ENCODE peak calls at places on chromosomes 2 and 18, in eight cellular contexts. One of them, this sample, is unnamed.

GRCh38 chr2:134670955-134671354 is 47.8 kb downstream of the TMEM163 start:
- DNase-seq in left ventricle myocardium superior: peak; percentile 58
- DNase-seq in HT-29: no peak
- DNase-seq in tibial artery: no peak
- DNase-seq in stimulated activated CD4-positive, alpha-beta T cell treated with anti-CD3 and anti-CD28 coated beads, Interleukin-15, amount 100 ng/mL, for 24 hours: no peak
- DNase-seq in A172: no peak
- DNase-seq in cardiac fibroblast: no peak
- DNase-seq in endothelial cell of umbilical vein: no peak
- DNase-seq in this sample: no peak

GRCh38 chr2:137155351-137156104 is 390.2 kb downstream of the THSD7B start:
- DNase-seq in A172: peak; percentile 21
- DNase-seq in tibial artery: no peak
- DNase-seq in HT-29: peak; percentile 16
- DNase-seq in endothelial cell of umbilical vein: no peak
- DNase-seq in left ventricle myocardium superior: no peak
- DNase-seq in stimulated activated CD4-positive, alpha-beta T cell treated with anti-CD3 and anti-CD28 coated beads, Interleukin-15, amount 100 ng/mL, for 24 hours: no peak
- DNase-seq in cardiac fibroblast: peak; percentile 3
- DNase-seq in this sample: no peak

GRCh38 chr2:170972508-170973224 is 43.6 kb downstream of the GORASP2 start:
- DNase-seq in endothelial cell of umbilical vein: no peak
- DNase-seq in HT-29: peak; percentile 59
- DNase-seq in A172: no peak
- DNase-seq in cardiac fibroblast: no peak
- DNase-seq in left ventricle myocardium superior: no peak
- DNase-seq in tibial artery: no peak
- DNase-seq in stimulated activated CD4-positive, alpha-beta T cell treated with anti-CD3 and anti-CD28 coated beads, Interleukin-15, amount 100 ng/mL, for 24 hours: no peak
- DNase-seq in this sample: no peak

GRCh38 chr18:3669376-3669775 is 219.4 kb downstream of the TGIF1 start:
- DNase-seq in tibial artery: no peak
- DNase-seq in cardiac fibroblast: no peak
- DNase-seq in endothelial cell of umbilical vein: no peak
- DNase-seq in A172: no peak
- DNase-seq in stimulated activated CD4-positive, alpha-beta T cell treated with anti-CD3 and anti-CD28 coated beads, Interleukin-15, amount 100 ng/mL, for 24 hours: no peak
- DNase-seq in left ventricle myocardium superior: no peak
- DNase-seq in HT-29: no peak
- DNase-seq in this sample: no peak

GRCh38 chr2:148876190-148876588 is 1.2 kb downstream of the KIF5C start:
- DNase-seq in stimulated activated CD4-positive, alpha-beta T cell treated with anti-CD3 and anti-CD28 coated beads, Interleukin-15, amount 100 ng/mL, for 24 hours: peak; percentile 37
- DNase-seq in left ventricle myocardium superior: no peak
- DNase-seq in HT-29: no peak
- DNase-seq in endothelial cell of umbilical vein: no peak
- DNase-seq in cardiac fibroblast: no peak
- DNase-seq in tibial artery: no peak
- DNase-seq in A172: no peak
- DNase-seq in this sample: no peak

GRCh38 chr2:128732976-128733431 is 414.3 kb upstream of the HS6ST1 start:
- DNase-seq in endothelial cell of umbilical vein: no peak
- DNase-seq in tibial artery: no peak
- DNase-seq in HT-29: no peak
- DNase-seq in cardiac fibroblast: peak; percentile 99
- DNase-seq in left ventricle myocardium superior: no peak
- DNase-seq in A172: no peak
- DNase-seq in stimulated activated CD4-positive, alpha-beta T cell treated with anti-CD3 and anti-CD28 coated beads, Interleukin-15, amount 100 ng/mL, for 24 hours: no peak
- DNase-seq in this sample: no peak

GRCh38 chr2:67600946-67601345 is 203.8 kb downstream of the ETAA1 start:
- DNase-seq in tibial artery: no peak
- DNase-seq in endothelial cell of umbilical vein: peak; percentile 32
- DNase-seq in stimulated activated CD4-positive, alpha-beta T cell treated with anti-CD3 and anti-CD28 coated beads, Interleukin-15, amount 100 ng/mL, for 24 hours: no peak
- DNase-seq in HT-29: peak; percentile 13
- DNase-seq in left ventricle myocardium superior: no peak
- DNase-seq in cardiac fibroblast: peak; percentile 76
- DNase-seq in A172: peak; percentile 82
- DNase-seq in this sample: no peak

GRCh38 chr2:174914894-174915760 is 90.1 kb downstream of the CHN1 start:
- DNase-seq in stimulated activated CD4-positive, alpha-beta T cell treated with anti-CD3 and anti-CD28 coated beads, Interleukin-15, amount 100 ng/mL, for 24 hours: no peak
- DNase-seq in HT-29: no peak
- DNase-seq in tibial artery: no peak
- DNase-seq in endothelial cell of umbilical vein: peak; percentile 45
- DNase-seq in A172: no peak
- DNase-seq in cardiac fibroblast: peak; percentile 84
- DNase-seq in left ventricle myocardium superior: peak; percentile 74
- DNase-seq in this sample: no peak

GRCh38 chr2:99342536-99342935 is 5.3 kb downstream of the EIF5B start:
- DNase-seq in stimulated activated CD4-positive, alpha-beta T cell treated with anti-CD3 and anti-CD28 coated beads, Interleukin-15, amount 100 ng/mL, for 24 hours: no peak
- DNase-seq in left ventricle myocardium superior: no peak
- DNase-seq in cardiac fibroblast: no peak
- DNase-seq in tibial artery: no peak
- DNase-seq in HT-29: no peak
- DNase-seq in endothelial cell of umbilical vein: no peak
- DNase-seq in A172: no peak
- DNase-seq in this sample: no peak

GRCh38 chr2:48148841-48149240 is 242.5 kb upstream of the FBXO11 start:
- DNase-seq in cardiac fibroblast: no peak
- DNase-seq in HT-29: no peak
- DNase-seq in endothelial cell of umbilical vein: no peak
- DNase-seq in A172: no peak
- DNase-seq in tibial artery: no peak
- DNase-seq in left ventricle myocardium superior: no peak
- DNase-seq in stimulated activated CD4-positive, alpha-beta T cell treated with anti-CD3 and anti-CD28 coated beads, Interleukin-15, amount 100 ng/mL, for 24 hours: no peak
- DNase-seq in this sample: no peak

GRCh38 chr2:181354626-181355025 is 102.6 kb upstream of the ITGA4 start:
- DNase-seq in cardiac fibroblast: peak; percentile 78
- DNase-seq in stimulated activated CD4-positive, alpha-beta T cell treated with anti-CD3 and anti-CD28 coated beads, Interleukin-15, amount 100 ng/mL, for 24 hours: no peak
- DNase-seq in tibial artery: no peak
- DNase-seq in left ventricle myocardium superior: no peak
- DNase-seq in HT-29: no peak
- DNase-seq in A172: peak; percentile 21
- DNase-seq in endothelial cell of umbilical vein: no peak
- DNase-seq in this sample: no peak

GRCh38 chr2:190335225-190335559 is 8.2 kb upstream of the INPP1 start:
- DNase-seq in cardiac fibroblast: no peak
- DNase-seq in left ventricle myocardium superior: no peak
- DNase-seq in endothelial cell of umbilical vein: no peak
- DNase-seq in A172: no peak
- DNase-seq in stimulated activated CD4-positive, alpha-beta T cell treated with anti-CD3 and anti-CD28 coated beads, Interleukin-15, amount 100 ng/mL, for 24 hours: no peak
- DNase-seq in HT-29: peak; percentile 46
- DNase-seq in tibial artery: no peak
- DNase-seq in this sample: no peak

GRCh38 chr2:116317111-116317510 is 1497.4 kb upstream of the DDX18 start:
- DNase-seq in tibial artery: no peak
- DNase-seq in stimulated activated CD4-positive, alpha-beta T cell treated with anti-CD3 and anti-CD28 coated beads, Interleukin-15, amount 100 ng/mL, for 24 hours: no peak
- DNase-seq in endothelial cell of umbilical vein: no peak
- DNase-seq in A172: no peak
- DNase-seq in cardiac fibroblast: no peak
- DNase-seq in left ventricle myocardium superior: no peak
- DNase-seq in HT-29: no peak
- DNase-seq in this sample: no peak

GRCh38 chr2:82599021-82599420 is 1860.1 kb downstream of the SUCLG1 start:
- DNase-seq in endothelial cell of umbilical vein: no peak
- DNase-seq in stimulated activated CD4-positive, alpha-beta T cell treated with anti-CD3 and anti-CD28 coated beads, Interleukin-15, amount 100 ng/mL, for 24 hours: no peak
- DNase-seq in tibial artery: no peak
- DNase-seq in A172: no peak
- DNase-seq in cardiac fibroblast: no peak
- DNase-seq in HT-29: no peak
- DNase-seq in left ventricle myocardium superior: no peak
- DNase-seq in this sample: no peak

GRCh38 chr2:149019768-149020167 is 18.7 kb upstream of the LYPD6B start:
- DNase-seq in tibial artery: no peak
- DNase-seq in left ventricle myocardium superior: no peak
- DNase-seq in HT-29: no peak
- DNase-seq in endothelial cell of umbilical vein: no peak
- DNase-seq in A172: no peak
- DNase-seq in cardiac fibroblast: no peak
- DNase-seq in stimulated activated CD4-positive, alpha-beta T cell treated with anti-CD3 and anti-CD28 coated beads, Interleukin-15, amount 100 ng/mL, for 24 hours: no peak
- DNase-seq in this sample: no peak

GRCh38 chr2:58984731-58985130 is 743.6 kb upstream of the FANCL start:
- DNase-seq in tibial artery: no peak
- DNase-seq in stimulated activated CD4-positive, alpha-beta T cell treated with anti-CD3 and anti-CD28 coated beads, Interleukin-15, amount 100 ng/mL, for 24 hours: no peak
- DNase-seq in HT-29: no peak
- DNase-seq in endothelial cell of umbilical vein: no peak
- DNase-seq in left ventricle myocardium superior: no peak
- DNase-seq in cardiac fibroblast: no peak
- DNase-seq in A172: peak; percentile 8
- DNase-seq in this sample: no peak

GRCh38 chr2:169978402-169979017 is 151.3 kb downstream of the UBR3 start:
- DNase-seq in left ventricle myocardium superior: no peak
- DNase-seq in tibial artery: no peak
- DNase-seq in endothelial cell of umbilical vein: no peak
- DNase-seq in A172: no peak
- DNase-seq in cardiac fibroblast: no peak
- DNase-seq in HT-29: no peak
- DNase-seq in stimulated activated CD4-positive, alpha-beta T cell treated with anti-CD3 and anti-CD28 coated beads, Interleukin-15, amount 100 ng/mL, for 24 hours: no peak
- DNase-seq in this sample: no peak

GRCh38 chr2:184560603-184561002 is 37.7 kb upstream of the ZNF804A start:
- DNase-seq in endothelial cell of umbilical vein: no peak
- DNase-seq in cardiac fibroblast: no peak
- DNase-seq in HT-29: no peak
- DNase-seq in left ventricle myocardium superior: no peak
- DNase-seq in A172: no peak
- DNase-seq in tibial artery: peak; percentile 59
- DNase-seq in stimulated activated CD4-positive, alpha-beta T cell treated with anti-CD3 and anti-CD28 coated beads, Interleukin-15, amount 100 ng/mL, for 24 hours: no peak
- DNase-seq in this sample: no peak

GRCh38 chr2:68921646-68922045 is 31.0 kb downstream of the GKN2 start:
- DNase-seq in HT-29: no peak
- DNase-seq in tibial artery: no peak
- DNase-seq in cardiac fibroblast: no peak
- DNase-seq in A172: peak; percentile 45
- DNase-seq in endothelial cell of umbilical vein: no peak
- DNase-seq in stimulated activated CD4-positive, alpha-beta T cell treated with anti-CD3 and anti-CD28 coated beads, Interleukin-15, amount 100 ng/mL, for 24 hours: no peak
- DNase-seq in left ventricle myocardium superior: no peak
- DNase-seq in this sample: no peak

GRCh38 chr2:239947361-239948045 is 77.6 kb downstream of the NDUFA10 start:
- DNase-seq in A172: no peak
- DNase-seq in endothelial cell of umbilical vein: no peak
- DNase-seq in stimulated activated CD4-positive, alpha-beta T cell treated with anti-CD3 and anti-CD28 coated beads, Interleukin-15, amount 100 ng/mL, for 24 hours: no peak
- DNase-seq in cardiac fibroblast: no peak
- DNase-seq in tibial artery: peak; percentile 54
- DNase-seq in HT-29: no peak
- DNase-seq in left ventricle myocardium superior: no peak
- DNase-seq in this sample: peak; percentile 49

GRCh38 chr2:168852487-168852886 is 37.7 kb downstream of the SPC25 start:
- DNase-seq in HT-29: no peak
- DNase-seq in cardiac fibroblast: no peak
- DNase-seq in tibial artery: no peak
- DNase-seq in stimulated activated CD4-positive, alpha-beta T cell treated with anti-CD3 and anti-CD28 coated beads, Interleukin-15, amount 100 ng/mL, for 24 hours: no peak
- DNase-seq in endothelial cell of umbilical vein: no peak
- DNase-seq in left ventricle myocardium superior: no peak
- DNase-seq in A172: no peak
- DNase-seq in this sample: no peak

GRCh38 chr2:218021536-218022071 is 18.8 kb upstream of the TNS1 start:
- DNase-seq in stimulated activated CD4-positive, alpha-beta T cell treated with anti-CD3 and anti-CD28 coated beads, Interleukin-15, amount 100 ng/mL, for 24 hours: no peak
- DNase-seq in A172: no peak
- DNase-seq in endothelial cell of umbilical vein: no peak
- DNase-seq in left ventricle myocardium superior: peak; percentile 83
- DNase-seq in HT-29: no peak
- DNase-seq in tibial artery: peak; percentile 89
- DNase-seq in cardiac fibroblast: no peak
- DNase-seq in this sample: peak; percentile 56

GRCh38 chr2:237181844-237182243 is 96.2 kb downstream of the COPS8 start:
- DNase-seq in HT-29: no peak
- DNase-seq in tibial artery: no peak
- DNase-seq in A172: peak; percentile 78
- DNase-seq in cardiac fibroblast: peak; percentile 90
- DNase-seq in left ventricle myocardium superior: no peak
- DNase-seq in endothelial cell of umbilical vein: no peak
- DNase-seq in stimulated activated CD4-positive, alpha-beta T cell treated with anti-CD3 and anti-CD28 coated beads, Interleukin-15, amount 100 ng/mL, for 24 hours: no peak
- DNase-seq in this sample: no peak

GRCh38 chr2:156481295-156481694 is 45.1 kb downstream of the GPD2 start:
- DNase-seq in cardiac fibroblast: no peak
- DNase-seq in tibial artery: no peak
- DNase-seq in HT-29: no peak
- DNase-seq in left ventricle myocardium superior: no peak
- DNase-seq in A172: no peak
- DNase-seq in stimulated activated CD4-positive, alpha-beta T cell treated with anti-CD3 and anti-CD28 coated beads, Interleukin-15, amount 100 ng/mL, for 24 hours: no peak
- DNase-seq in endothelial cell of umbilical vein: no peak
- DNase-seq in this sample: no peak

GRCh38 chr2:158810761-158811470 is 15.8 kb downstream of the DAPL1 start:
- DNase-seq in stimulated activated CD4-positive, alpha-beta T cell treated with anti-CD3 and anti-CD28 coated beads, Interleukin-15, amount 100 ng/mL, for 24 hours: no peak
- DNase-seq in endothelial cell of umbilical vein: no peak
- DNase-seq in A172: no peak
- DNase-seq in HT-29: no peak
- DNase-seq in tibial artery: no peak
- DNase-seq in left ventricle myocardium superior: no peak
- DNase-seq in cardiac fibroblast: no peak
- DNase-seq in this sample: no peak

GRCh38 chr18:3248670-3249359 is 1.2 kb downstream of the MYL12A start:
- DNase-seq in HT-29: peak; percentile 77
- DNase-seq in endothelial cell of umbilical vein: peak; percentile 56
- DNase-seq in tibial artery: no peak
- DNase-seq in stimulated activated CD4-positive, alpha-beta T cell treated with anti-CD3 and anti-CD28 coated beads, Interleukin-15, amount 100 ng/mL, for 24 hours: peak; percentile 15
- DNase-seq in A172: peak; percentile 67
- DNase-seq in left ventricle myocardium superior: no peak
- DNase-seq in cardiac fibroblast: peak; percentile 68
- DNase-seq in this sample: no peak

GRCh38 chr2:219402665-219403515 is 15.2 kb upstream of the DNPEP start:
- DNase-seq in endothelial cell of umbilical vein: peak; percentile 64
- DNase-seq in HT-29: peak; percentile 78
- DNase-seq in left ventricle myocardium superior: peak; percentile 62
- DNase-seq in tibial artery: peak; percentile 79
- DNase-seq in cardiac fibroblast: peak; percentile 91
- DNase-seq in stimulated activated CD4-positive, alpha-beta T cell treated with anti-CD3 and anti-CD28 coated beads, Interleukin-15, amount 100 ng/mL, for 24 hours: peak; percentile 70
- DNase-seq in A172: peak; percentile 83
- DNase-seq in this sample: no peak

GRCh38 chr18:50813353-50813752 is 6.5 kb downstream of the MRO start:
- DNase-seq in A172: no peak
- DNase-seq in endothelial cell of umbilical vein: no peak
- DNase-seq in tibial artery: no peak
- DNase-seq in cardiac fibroblast: no peak
- DNase-seq in stimulated activated CD4-positive, alpha-beta T cell treated with anti-CD3 and anti-CD28 coated beads, Interleukin-15, amount 100 ng/mL, for 24 hours: no peak
- DNase-seq in HT-29: no peak
- DNase-seq in left ventricle myocardium superior: no peak
- DNase-seq in this sample: no peak

GRCh38 chr18:13511961-13512572 is 214.3 kb downstream of the FAM210A start:
- DNase-seq in stimulated activated CD4-positive, alpha-beta T cell treated with anti-CD3 and anti-CD28 coated beads, Interleukin-15, amount 100 ng/mL, for 24 hours: no peak
- DNase-seq in cardiac fibroblast: no peak
- DNase-seq in HT-29: no peak
- DNase-seq in A172: no peak
- DNase-seq in left ventricle myocardium superior: no peak
- DNase-seq in endothelial cell of umbilical vein: peak; percentile 24
- DNase-seq in tibial artery: no peak
- DNase-seq in this sample: no peak

GRCh38 chr2:160647967-160648685 is 154.5 kb upstream of the RBMS1 start:
- DNase-seq in cardiac fibroblast: no peak
- DNase-seq in left ventricle myocardium superior: no peak
- DNase-seq in HT-29: peak; percentile 94
- DNase-seq in endothelial cell of umbilical vein: no peak
- DNase-seq in stimulated activated CD4-positive, alpha-beta T cell treated with anti-CD3 and anti-CD28 coated beads, Interleukin-15, amount 100 ng/mL, for 24 hours: no peak
- DNase-seq in tibial artery: no peak
- DNase-seq in A172: no peak
- DNase-seq in this sample: no peak

GRCh38 chr18:378039-378438 is 110.2 kb upstream of the THOC1 start:
- DNase-seq in A172: no peak
- DNase-seq in endothelial cell of umbilical vein: peak; percentile 24
- DNase-seq in tibial artery: no peak
- DNase-seq in stimulated activated CD4-positive, alpha-beta T cell treated with anti-CD3 and anti-CD28 coated beads, Interleukin-15, amount 100 ng/mL, for 24 hours: no peak
- DNase-seq in left ventricle myocardium superior: no peak
- DNase-seq in cardiac fibroblast: no peak
- DNase-seq in HT-29: no peak
- DNase-seq in this sample: no peak